ENCODE peak calls at places on chromosomes 2 and 18, in nine cellular contexts. One of them, this sample, is unnamed.

GRCh38 chr18:3340015-3340681 is 78.2 kb downstream of the MYL12B start:
- DNase-seq in fibroblast of mammary gland: peak; percentile 60
- DNase-seq in PC-3: peak; percentile 71
- DNase-seq in left ventricle myocardium inferior: no peak
- DNase-seq in foreskin fibroblast: no peak
- DNase-seq in pancreas: no peak
- DNase-seq in NB4: peak; percentile 46
- DNase-seq in fibroblast of pulmonary artery: peak; percentile 16
- DNase-seq in AG10803: no peak
- DNase-seq in this sample: no peak

GRCh38 chr2:170843656-170844055 is 27.0 kb downstream of the GAD1 start:
- DNase-seq in foreskin fibroblast: peak; percentile 74
- DNase-seq in NB4: peak; percentile 71
- DNase-seq in fibroblast of pulmonary artery: peak; percentile 31
- DNase-seq in PC-3: peak; percentile 94
- DNase-seq in pancreas: no peak
- DNase-seq in fibroblast of mammary gland: peak; percentile 57
- DNase-seq in left ventricle myocardium inferior: no peak
- DNase-seq in AG10803: peak; percentile 79
- DNase-seq in this sample: no peak

GRCh38 chr18:76494541-76495403 is at the start of gene ZNF516:
- DNase-seq in left ventricle myocardium inferior: peak; percentile 46
- DNase-seq in pancreas: no peak
- DNase-seq in NB4: peak; percentile 82
- DNase-seq in PC-3: no peak
- DNase-seq in foreskin fibroblast: no peak
- DNase-seq in fibroblast of mammary gland: no peak
- DNase-seq in fibroblast of pulmonary artery: peak; percentile 42
- DNase-seq in AG10803: peak; percentile 26
- DNase-seq in this sample: peak; percentile 74

GRCh38 chr2:113240915-113241911 is 37.5 kb downstream of the PAX8 start:
- DNase-seq in fibroblast of mammary gland: peak; percentile 100
- DNase-seq in NB4: peak; percentile 93
- DNase-seq in foreskin fibroblast: peak; percentile 100
- DNase-seq in AG10803: peak; percentile 98
- DNase-seq in fibroblast of pulmonary artery: peak; percentile 98
- DNase-seq in left ventricle myocardium inferior: peak; percentile 41
- DNase-seq in PC-3: peak; percentile 99
- DNase-seq in pancreas: no peak
- DNase-seq in this sample: no peak

GRCh38 chr2:85248741-85249524 is 78.9 kb downstream of the TGOLN2 start:
- DNase-seq in PC-3: peak; percentile 92
- DNase-seq in foreskin fibroblast: peak; percentile 84
- DNase-seq in pancreas: no peak
- DNase-seq in left ventricle myocardium inferior: peak; percentile 42
- DNase-seq in AG10803: peak; percentile 97
- DNase-seq in NB4: no peak
- DNase-seq in fibroblast of pulmonary artery: peak; percentile 96
- DNase-seq in fibroblast of mammary gland: peak; percentile 96
- DNase-seq in this sample: peak; percentile 67

GRCh38 chr2:134142341-134142738 is 111.5 kb upstream of the MGAT5 start:
- DNase-seq in fibroblast of mammary gland: peak; percentile 28
- DNase-seq in PC-3: peak; percentile 38
- DNase-seq in AG10803: no peak
- DNase-seq in pancreas: no peak
- DNase-seq in NB4: no peak
- DNase-seq in fibroblast of pulmonary artery: no peak
- DNase-seq in left ventricle myocardium inferior: no peak
- DNase-seq in foreskin fibroblast: no peak
- DNase-seq in this sample: no peak

GRCh38 chr2:187115627-187116026 is 266.7 kb upstream of the ZSWIM2 start:
- DNase-seq in left ventricle myocardium inferior: no peak
- DNase-seq in pancreas: no peak
- DNase-seq in AG10803: no peak
- DNase-seq in NB4: no peak
- DNase-seq in foreskin fibroblast: no peak
- DNase-seq in PC-3: no peak
- DNase-seq in fibroblast of mammary gland: no peak
- DNase-seq in fibroblast of pulmonary artery: no peak
- DNase-seq in this sample: no peak

GRCh38 chr18:63322246-63322645 is 2.7 kb upstream of the BCL2 start:
- DNase-seq in PC-3: no peak
- DNase-seq in left ventricle myocardium inferior: no peak
- DNase-seq in fibroblast of pulmonary artery: no peak
- DNase-seq in AG10803: no peak
- DNase-seq in foreskin fibroblast: no peak
- DNase-seq in pancreas: no peak
- DNase-seq in NB4: peak; percentile 77
- DNase-seq in fibroblast of mammary gland: peak; percentile 31
- DNase-seq in this sample: no peak

GRCh38 chr2:26033270-26033768 is 565 bp upstream of the RAB10 start:
- DNase-seq in PC-3: peak; percentile 87
- DNase-seq in fibroblast of mammary gland: peak; percentile 79
- DNase-seq in foreskin fibroblast: peak; percentile 73
- DNase-seq in left ventricle myocardium inferior: no peak
- DNase-seq in pancreas: no peak
- DNase-seq in fibroblast of pulmonary artery: peak; percentile 84
- DNase-seq in AG10803: peak; percentile 76
- DNase-seq in NB4: peak; percentile 84
- DNase-seq in this sample: no peak

GRCh38 chr2:241103176-241103595 is 1.1 kb upstream of the MTERF4 start:
- DNase-seq in fibroblast of pulmonary artery: no peak
- DNase-seq in fibroblast of mammary gland: no peak
- DNase-seq in foreskin fibroblast: no peak
- DNase-seq in AG10803: no peak
- DNase-seq in left ventricle myocardium inferior: no peak
- DNase-seq in NB4: no peak
- DNase-seq in PC-3: no peak
- DNase-seq in pancreas: no peak
- DNase-seq in this sample: no peak

GRCh38 chr18:44901283-44901682 is 220.6 kb downstream of the SETBP1 start:
- DNase-seq in left ventricle myocardium inferior: no peak
- DNase-seq in NB4: no peak
- DNase-seq in foreskin fibroblast: no peak
- DNase-seq in fibroblast of mammary gland: no peak
- DNase-seq in pancreas: no peak
- DNase-seq in AG10803: no peak
- DNase-seq in PC-3: no peak
- DNase-seq in fibroblast of pulmonary artery: no peak
- DNase-seq in this sample: no peak

GRCh38 chr2:72116081-72116533 is 31.6 kb downstream of the CYP26B1 start:
- DNase-seq in left ventricle myocardium inferior: no peak
- DNase-seq in NB4: peak; percentile 33
- DNase-seq in AG10803: no peak
- DNase-seq in fibroblast of mammary gland: no peak
- DNase-seq in PC-3: peak; percentile 69
- DNase-seq in foreskin fibroblast: no peak
- DNase-seq in fibroblast of pulmonary artery: no peak
- DNase-seq in pancreas: no peak
- DNase-seq in this sample: no peak

GRCh38 chr18:35458677-35459441 is 38.9 kb downstream of the INO80C start:
- DNase-seq in NB4: no peak
- DNase-seq in left ventricle myocardium inferior: peak; percentile 69
- DNase-seq in foreskin fibroblast: peak; percentile 62
- DNase-seq in AG10803: peak; percentile 63
- DNase-seq in fibroblast of pulmonary artery: peak; percentile 74
- DNase-seq in PC-3: peak; percentile 71
- DNase-seq in fibroblast of mammary gland: peak; percentile 62
- DNase-seq in pancreas: peak; percentile 18
- DNase-seq in this sample: peak; percentile 63

GRCh38 chr2:217650716-217651360 is 352.0 kb downstream of the TNS1 start:
- DNase-seq in left ventricle myocardium inferior: no peak
- DNase-seq in foreskin fibroblast: peak; percentile 16
- DNase-seq in fibroblast of pulmonary artery: peak; percentile 66
- DNase-seq in fibroblast of mammary gland: peak; percentile 68
- DNase-seq in PC-3: peak; percentile 74
- DNase-seq in AG10803: peak; percentile 66
- DNase-seq in pancreas: peak; percentile 51
- DNase-seq in NB4: peak; percentile 75
- DNase-seq in this sample: peak; percentile 37

GRCh38 chr2:159758686-159759085 is 39.3 kb downstream of the CD302 start:
- DNase-seq in NB4: no peak
- DNase-seq in left ventricle myocardium inferior: no peak
- DNase-seq in fibroblast of pulmonary artery: peak; percentile 52
- DNase-seq in AG10803: peak; percentile 33
- DNase-seq in pancreas: no peak
- DNase-seq in foreskin fibroblast: no peak
- DNase-seq in PC-3: no peak
- DNase-seq in fibroblast of mammary gland: no peak
- DNase-seq in this sample: no peak

GRCh38 chr2:198374375-198375072 is 570.1 kb downstream of the PLCL1 start:
- DNase-seq in left ventricle myocardium inferior: no peak
- DNase-seq in AG10803: peak; percentile 80
- DNase-seq in NB4: peak; percentile 79
- DNase-seq in fibroblast of mammary gland: peak; percentile 74
- DNase-seq in foreskin fibroblast: peak; percentile 46
- DNase-seq in PC-3: peak; percentile 53
- DNase-seq in pancreas: peak; percentile 25
- DNase-seq in fibroblast of pulmonary artery: peak; percentile 65
- DNase-seq in this sample: no peak

GRCh38 chr18:8212893-8213805 is 396.1 kb upstream of the RAB12 start:
- DNase-seq in AG10803: peak; percentile 20
- DNase-seq in NB4: no peak
- DNase-seq in pancreas: no peak
- DNase-seq in fibroblast of mammary gland: peak; percentile 84
- DNase-seq in foreskin fibroblast: peak; percentile 39
- DNase-seq in fibroblast of pulmonary artery: peak; percentile 86
- DNase-seq in PC-3: peak; percentile 80
- DNase-seq in left ventricle myocardium inferior: no peak
- DNase-seq in this sample: no peak

GRCh38 chr18:79402977-79403722 is 7.4 kb downstream of the NFATC1 start:
- DNase-seq in fibroblast of pulmonary artery: peak; percentile 47
- DNase-seq in NB4: no peak
- DNase-seq in AG10803: peak; percentile 72
- DNase-seq in pancreas: peak; percentile 40
- DNase-seq in fibroblast of mammary gland: no peak
- DNase-seq in PC-3: peak; percentile 62
- DNase-seq in foreskin fibroblast: no peak
- DNase-seq in left ventricle myocardium inferior: peak; percentile 79
- DNase-seq in this sample: peak; percentile 69
- H3K4me3 ChIP-seq in fibroblast of pulmonary artery: no peak overlapping the region
- H3K4me3 ChIP-seq in NB4: no peak overlapping the region
- H3K4me3 ChIP-seq in AG10803: peak overlapping the region; percentile 7
- H3K4me3 ChIP-seq in pancreas: no peak overlapping the region
- H3K4me3 ChIP-seq in fibroblast of mammary gland: no peak overlapping the region
- H3K4me3 ChIP-seq in PC-3: peak overlapping the region; percentile 55
- H3K4me3 ChIP-seq in foreskin fibroblast: no peak overlapping the region
- H3K4me3 ChIP-seq in left ventricle myocardium inferior: peak overlapping the region; percentile 33
- H3K4me3 ChIP-seq in this sample: no peak overlapping the region

GRCh38 chr18:25097119-25098114 is 254.5 kb downstream of the ZNF521 start:
- DNase-seq in foreskin fibroblast: no peak
- DNase-seq in pancreas: no peak
- DNase-seq in NB4: no peak
- DNase-seq in left ventricle myocardium inferior: no peak
- DNase-seq in AG10803: no peak
- DNase-seq in fibroblast of pulmonary artery: peak; percentile 28
- DNase-seq in PC-3: no peak
- DNase-seq in fibroblast of mammary gland: no peak
- DNase-seq in this sample: no peak
- TF ChIP-seq CTCF in foreskin fibroblast: no peak
- TF ChIP-seq CTCF in pancreas: no peak
- TF ChIP-seq CTCF in NB4: no peak
- TF ChIP-seq CTCF in left ventricle myocardium inferior: no peak
- TF ChIP-seq CTCF in AG10803: no peak
- TF ChIP-seq CTCF in fibroblast of pulmonary artery: no peak
- TF ChIP-seq CTCF in PC-3: no peak
- TF ChIP-seq CTCF in fibroblast of mammary gland: no peak
- TF ChIP-seq CTCF in this sample: no peak

DNA sequence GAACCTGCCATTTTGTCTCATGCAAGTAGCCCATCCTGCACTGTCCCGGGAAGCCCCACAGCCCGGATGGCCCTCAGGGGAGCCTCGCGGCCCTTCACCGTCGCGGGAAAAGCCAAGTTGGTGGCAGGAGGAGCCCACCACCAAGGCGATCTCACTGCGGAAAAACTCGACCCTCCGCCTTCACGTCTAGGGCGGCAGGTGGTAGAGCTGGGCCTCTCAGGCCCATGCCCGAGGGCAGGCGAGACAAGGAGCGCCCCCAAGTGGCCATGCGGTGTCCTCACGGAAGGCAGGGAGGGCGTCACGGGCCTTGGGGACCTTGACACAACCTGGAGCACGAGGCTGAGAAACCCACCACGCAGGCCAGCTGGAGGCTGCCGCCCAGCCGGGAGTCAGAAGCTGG is 34.8 kb upstream of the SKA1 start:
- DNase-seq in NB4: no peak
- DNase-seq in fibroblast of pulmonary artery: no peak
- DNase-seq in foreskin fibroblast: no peak
- DNase-seq in left ventricle myocardium inferior: no peak
- DNase-seq in PC-3: no peak
- DNase-seq in pancreas: no peak
- DNase-seq in fibroblast of mammary gland: no peak
- DNase-seq in AG10803: no peak
- DNase-seq in this sample: no peak
- H3K4me3 ChIP-seq in NB4: no peak overlapping the region
- H3K4me3 ChIP-seq in fibroblast of pulmonary artery: no peak overlapping the region
- H3K4me3 ChIP-seq in foreskin fibroblast: no peak overlapping the region
- H3K4me3 ChIP-seq in left ventricle myocardium inferior: no peak overlapping the region
- H3K4me3 ChIP-seq in PC-3: no peak overlapping the region
- H3K4me3 ChIP-seq in pancreas: no peak overlapping the region
- H3K4me3 ChIP-seq in fibroblast of mammary gland: no peak overlapping the region
- H3K4me3 ChIP-seq in AG10803: no peak overlapping the region
- H3K4me3 ChIP-seq in this sample: no peak overlapping the region

GRCh38 chr18:1663879-1664705 is 759.4 kb downstream of the ADCYAP1 start:
- DNase-seq in NB4: peak; percentile 63
- DNase-seq in pancreas: peak; percentile 67
- DNase-seq in fibroblast of mammary gland: peak; percentile 3
- DNase-seq in fibroblast of pulmonary artery: peak; percentile 43
- DNase-seq in AG10803: peak; percentile 22
- DNase-seq in left ventricle myocardium inferior: peak; percentile 43
- DNase-seq in PC-3: peak; percentile 69
- DNase-seq in foreskin fibroblast: no peak
- DNase-seq in this sample: peak; percentile 44
- TF ChIP-seq CTCF in NB4: peak; percentile 94
- TF ChIP-seq CTCF in pancreas: peak; percentile 64
- TF ChIP-seq CTCF in fibroblast of mammary gland: peak; percentile 43
- TF ChIP-seq CTCF in fibroblast of pulmonary artery: peak; percentile 82
- TF ChIP-seq CTCF in AG10803: peak; percentile 61
- TF ChIP-seq CTCF in left ventricle myocardium inferior: peak; percentile 51
- TF ChIP-seq CTCF in PC-3: peak; percentile 98
- TF ChIP-seq CTCF in foreskin fibroblast: peak; percentile 29
- TF ChIP-seq CTCF in this sample: no peak

GRCh38 chr18:13137939-13138821 is 80.4 kb upstream of the LDLRAD4 start:
- DNase-seq in NB4: peak; percentile 97
- DNase-seq in pancreas: no peak
- DNase-seq in fibroblast of mammary gland: peak; percentile 84
- DNase-seq in PC-3: peak; percentile 40
- DNase-seq in AG10803: peak; percentile 53
- DNase-seq in left ventricle myocardium inferior: peak; percentile 44
- DNase-seq in foreskin fibroblast: no peak
- DNase-seq in fibroblast of pulmonary artery: peak; percentile 10
- DNase-seq in this sample: peak; percentile 88
- H3K4me3 ChIP-seq in NB4: peak overlapping the region; percentile 84
- H3K4me3 ChIP-seq in pancreas: peak overlapping the region; percentile 69
- H3K4me3 ChIP-seq in fibroblast of mammary gland: peak overlapping the region; percentile 48
- H3K4me3 ChIP-seq in PC-3: peak overlapping the region; percentile 60
- H3K4me3 ChIP-seq in AG10803: peak overlapping the region; percentile 62
- H3K4me3 ChIP-seq in left ventricle myocardium inferior: peak overlapping the region; percentile 80
- H3K4me3 ChIP-seq in foreskin fibroblast: no peak overlapping the region
- H3K4me3 ChIP-seq in fibroblast of pulmonary artery: no peak overlapping the region
- H3K4me3 ChIP-seq in this sample: peak overlapping the region; percentile 55